ENCODE peak calls at places on chromosomes 3 and 15, in six cellular contexts. N, R, H, K, S and Y are unnamed samples.
A peak's percentile ranks its signal among the peaks of the same experiment; 100 is the strongest.

GRCh38 chr3:172317984-172318383 is 130.3 kb downstream of the GHSR start:
- DNase-seq in N (peak; percentile 66), R (peak; percentile 84), H (no peak), K (no peak), S (peak; percentile 29), Y (no peak)

GRCh38 chr15:29765898-29766537 is 56.2 kb downstream of the TJP1 start:
- DNase-seq in N (no peak), R (no peak), H (no peak), K (no peak), S (no peak), Y (no peak)

GRCh38 chr3:78979083-78979482 is 788.7 kb downstream of the ROBO1 start:
- DNase-seq in N (no peak), R (no peak), H (no peak), K (no peak), S (no peak), Y (no peak)

GRCh38 chr15:68578175-68578959 is 426 bp upstream of the CORO2B start:
- DNase-seq in N (peak; percentile 49), R (no peak), H (peak; percentile 75), K (peak; percentile 76), S (peak; percentile 51), Y (peak; percentile 74)

GRCh38 chr3:15585111-15585844 is 16.1 kb downstream of the HACL1 start:
- DNase-seq in N (no peak), R (no peak), H (no peak), K (no peak), S (no peak), Y (no peak)

GRCh38 chr3:100030914-100031313 is 83.4 kb downstream of the FILIP1L start:
- DNase-seq in N (no peak), R (no peak), H (no peak), K (no peak), S (no peak), Y (no peak)

GRCh38 chr3:72977463-72977862 is 19.1 kb upstream of the PPP4R2 start:
- DNase-seq in N (no peak), R (no peak), H (no peak), K (no peak), S (no peak), Y (no peak)

GRCh38 chr3:142853270-142854163 is 35.4 kb downstream of the PCOLCE2 start:
- DNase-seq in N (no peak), R (no peak), H (no peak), K (no peak), S (no peak), Y (no peak)

GRCh38 chr3:128783774-128784173 is 57.8 kb downstream of the RAB7A start:
- DNase-seq in N (no peak), R (no peak), H (no peak), K (no peak), S (no peak), Y (no peak)

GRCh38 chr15:35691176-35691761 is 145.3 kb upstream of the DPH6 start:
- DNase-seq in N (no peak), R (no peak), H (no peak), K (no peak), S (no peak), Y (no peak)

GRCh38 chr15:56699743-56700142 is 33.6 kb downstream of the ZNF280D start:
- DNase-seq in N (no peak), R (no peak), H (no peak), K (no peak), S (no peak), Y (no peak)

GRCh38 chr3:28901029-28901428 is 379.8 kb upstream of the RBMS3 start:
- DNase-seq in N (no peak), R (no peak), H (no peak), K (no peak), S (no peak), Y (no peak)

GRCh38 chr3:153768559-153769469 is 352.4 kb upstream of the ARHGEF26 start:
- DNase-seq in N (peak; percentile 55), R (peak; percentile 20), H (peak; percentile 51), K (peak; percentile 84), S (peak; percentile 53), Y (peak; percentile 21)

GRCh38 chr3:182533394-182533793 is 259.9 kb upstream of the ATP11B start:
- DNase-seq in N (no peak), R (no peak), H (no peak), K (no peak), S (no peak), Y (no peak)

GRCh38 chr15:74402873-74403589 is 30.7 kb downstream of the SEMA7A start:
- DNase-seq in N (peak; percentile 86), R (no peak), H (no peak), K (peak; percentile 89), S (peak; percentile 74), Y (no peak)

GRCh38 chr3:22121068-22121706 is 370.2 kb upstream of the ZNF385D start:
- DNase-seq in N (no peak), R (no peak), H (no peak), K (no peak), S (peak; percentile 4), Y (no peak)
- TF ChIP-seq CTCF in N (no peak), R (no peak), H (no peak), K (no peak), S (no peak), Y (no peak)

GRCh38 chr15:42374810-42375209 is 15.5 kb downstream of the CAPN3 start:
- DNase-seq in N (no peak), R (no peak), H (no peak), K (no peak), S (no peak), Y (no peak)

GRCh38 chr15:42373936-42374335 is 14.6 kb downstream of the CAPN3 start:
- DNase-seq in N (no peak), R (no peak), H (no peak), K (no peak), S (no peak), Y (no peak)

GRCh38 chr15:42368096-42368495 is 8.8 kb downstream of the CAPN3 start:
- DNase-seq in N (no peak), R (no peak), H (no peak), K (no peak), S (no peak), Y (no peak)

GRCh38 chr15:42373274-42373673 is 14.0 kb downstream of the CAPN3 start:
- DNase-seq in N (no peak), R (no peak), H (no peak), K (no peak), S (no peak), Y (no peak)

GRCh38 chr15:42371125-42371524 is 11.8 kb downstream of the CAPN3 start:
- DNase-seq in N (peak; percentile 44), R (no peak), H (no peak), K (peak; percentile 34), S (no peak), Y (no peak)
- TF ChIP-seq CTCF in N (no peak), R (peak; percentile 28), H (no peak), K (peak; percentile 62), S (no peak), Y (no peak)

GRCh38 chr3:124935794-124936542 is 1.4 kb upstream of the MUC13 start:
- DNase-seq in N (no peak), R (no peak), H (no peak), K (no peak), S (no peak), Y (no peak)
- TF ChIP-seq CTCF in N (no peak), R (no peak), H (no peak), K (no peak), S (no peak), Y (no peak)

GRCh38 chr3:187678869-187679268 is 8.7 kb upstream of the SST start:
- DNase-seq in N (peak; percentile 44), R (peak; percentile 23), H (peak; percentile 60), K (peak; percentile 65), S (peak; percentile 35), Y (peak; percentile 47)
- TF ChIP-seq CTCF in N (peak; percentile 37), R (peak; percentile 84), H (no peak), K (peak; percentile 82), S (no peak), Y (peak; percentile 82)